ENCODE peak calls at places on chromosomes 16 and 17, in eight cellular contexts. One of them, this sample, is unnamed.

GRCh38 chr17:22266231-22266630 is 573.9 kb downstream of the KCNJ18 start:
- DNase-seq in psoas muscle: no peak
- DNase-seq in tibial artery: no peak
- DNase-seq in choroid plexus epithelial cell: no peak
- DNase-seq in tibial nerve: no peak
- DNase-seq in CD8-positive, alpha-beta T cell: no peak
- DNase-seq in neural progenitor cell: no peak
- DNase-seq in prostate gland: no peak
- DNase-seq in this sample: peak; percentile 2

GRCh38 chr17:64328875-64329405 is 61.7 kb downstream of the PECAM1 start:
- DNase-seq in psoas muscle: no peak
- DNase-seq in tibial artery: no peak
- DNase-seq in choroid plexus epithelial cell: no peak
- DNase-seq in tibial nerve: no peak
- DNase-seq in CD8-positive, alpha-beta T cell: no peak
- DNase-seq in neural progenitor cell: no peak
- DNase-seq in prostate gland: no peak
- DNase-seq in this sample: no peak

GRCh38 chr17:2396568-2397246 is 4.2 kb downstream of the MNT start:
- DNase-seq in psoas muscle: peak; percentile 91
- DNase-seq in tibial artery: peak; percentile 96
- DNase-seq in choroid plexus epithelial cell: peak; percentile 99
- DNase-seq in tibial nerve: peak; percentile 91
- DNase-seq in CD8-positive, alpha-beta T cell: no peak
- DNase-seq in neural progenitor cell: peak; percentile 95
- DNase-seq in prostate gland: peak; percentile 93
- DNase-seq in this sample: peak; percentile 98

GRCh38 chr17:19533718-19534561 is at the start of gene SLC47A1:
- DNase-seq in psoas muscle: peak; percentile 58
- DNase-seq in tibial artery: no peak
- DNase-seq in choroid plexus epithelial cell: no peak
- DNase-seq in tibial nerve: no peak
- DNase-seq in CD8-positive, alpha-beta T cell: no peak
- DNase-seq in neural progenitor cell: peak; percentile 67
- DNase-seq in prostate gland: no peak
- DNase-seq in this sample: no peak

GRCh38 chr16:82882249-82882648 is 255.5 kb downstream of the CDH13 start:
- DNase-seq in psoas muscle: no peak
- DNase-seq in tibial artery: no peak
- DNase-seq in choroid plexus epithelial cell: no peak
- DNase-seq in tibial nerve: no peak
- DNase-seq in CD8-positive, alpha-beta T cell: no peak
- DNase-seq in neural progenitor cell: no peak
- DNase-seq in prostate gland: no peak
- DNase-seq in this sample: no peak

GRCh38 chr16:87679593-87680271 is 77.4 kb downstream of the JPH3 start:
- DNase-seq in psoas muscle: no peak
- DNase-seq in tibial artery: no peak
- DNase-seq in choroid plexus epithelial cell: no peak
- DNase-seq in tibial nerve: no peak
- DNase-seq in CD8-positive, alpha-beta T cell: no peak
- DNase-seq in neural progenitor cell: no peak
- DNase-seq in prostate gland: no peak
- DNase-seq in this sample: no peak

GRCh38 chr16:69107311-69107962 is 2.0 kb downstream of the HAS3 start:
- DNase-seq in psoas muscle: peak; percentile 33
- DNase-seq in tibial artery: no peak
- DNase-seq in choroid plexus epithelial cell: no peak
- DNase-seq in tibial nerve: no peak
- DNase-seq in CD8-positive, alpha-beta T cell: no peak
- DNase-seq in neural progenitor cell: peak; percentile 67
- DNase-seq in prostate gland: no peak
- DNase-seq in this sample: peak; percentile 27

GRCh38 chr17:57009737-57010445 is 32.0 kb downstream of the SCPEP1 start:
- DNase-seq in psoas muscle: peak; percentile 19
- DNase-seq in tibial artery: peak; percentile 35
- DNase-seq in choroid plexus epithelial cell: peak; percentile 69
- DNase-seq in tibial nerve: no peak
- DNase-seq in CD8-positive, alpha-beta T cell: peak; percentile 64
- DNase-seq in neural progenitor cell: peak; percentile 69
- DNase-seq in prostate gland: peak; percentile 33
- DNase-seq in this sample: peak; percentile 56

GRCh38 chr17:29590979-29591736 is 1.7 kb upstream of the GIT1 start:
- DNase-seq in psoas muscle: peak; percentile 62
- DNase-seq in tibial artery: peak; percentile 63
- DNase-seq in choroid plexus epithelial cell: peak; percentile 47
- DNase-seq in tibial nerve: no peak
- DNase-seq in CD8-positive, alpha-beta T cell: no peak
- DNase-seq in neural progenitor cell: peak; percentile 76
- DNase-seq in prostate gland: no peak
- DNase-seq in this sample: peak; percentile 65

GRCh38 chr17:311119-311848 is 41.3 kb downstream of the RPH3AL start:
- DNase-seq in psoas muscle: no peak
- DNase-seq in tibial artery: no peak
- DNase-seq in choroid plexus epithelial cell: no peak
- DNase-seq in tibial nerve: no peak
- DNase-seq in CD8-positive, alpha-beta T cell: no peak
- DNase-seq in neural progenitor cell: peak; percentile 53
- DNase-seq in prostate gland: no peak
- DNase-seq in this sample: no peak

GRCh38 chr17:73365934-73366623 is 54.3 kb upstream of the CDC42EP4 start:
- DNase-seq in psoas muscle: peak; percentile 65
- DNase-seq in tibial artery: no peak
- DNase-seq in choroid plexus epithelial cell: peak; percentile 51
- DNase-seq in tibial nerve: peak; percentile 47
- DNase-seq in CD8-positive, alpha-beta T cell: no peak
- DNase-seq in neural progenitor cell: peak; percentile 69
- DNase-seq in prostate gland: no peak
- DNase-seq in this sample: no peak

DNA sequence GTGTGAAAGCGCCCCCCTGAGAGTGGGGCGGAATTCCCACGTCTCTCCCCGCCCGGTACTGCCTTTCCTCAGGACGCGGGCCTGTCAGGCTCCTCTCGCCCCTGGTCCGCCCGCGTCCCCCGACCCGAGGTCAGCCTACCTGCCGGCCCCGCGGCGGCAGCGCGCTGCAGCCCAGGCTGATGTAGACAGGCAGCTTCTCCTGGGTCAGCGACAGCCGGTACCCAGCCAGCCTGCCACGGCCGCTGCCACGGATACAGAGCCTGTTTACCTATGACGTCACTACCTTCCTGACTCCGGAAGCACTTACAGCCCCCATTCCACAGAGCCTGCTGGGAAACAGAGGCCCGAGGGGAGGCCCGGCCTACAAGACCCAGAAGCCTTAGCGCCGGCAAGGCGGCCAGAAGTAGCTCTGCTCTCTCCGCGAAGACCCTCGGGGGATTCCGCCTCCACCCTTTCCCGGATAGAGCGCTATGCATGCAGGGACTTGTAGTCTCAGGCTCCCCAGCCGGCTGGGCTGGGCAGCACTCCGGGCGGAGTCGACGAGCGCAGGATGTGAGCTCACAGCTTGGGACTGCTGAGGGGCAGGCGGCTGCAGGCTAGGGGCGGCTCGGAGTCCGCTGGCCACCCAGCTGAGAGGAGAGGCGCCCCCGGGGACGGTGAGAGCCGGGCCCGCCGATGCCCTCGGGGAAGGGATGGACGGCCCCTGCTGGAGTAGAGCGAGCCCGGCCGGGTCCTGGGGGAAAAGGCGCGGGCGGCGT is at the start of the genes IFT20 and TNFAIP1:
- DNase-seq in psoas muscle: peak; percentile 99
- DNase-seq in tibial artery: peak; percentile 99
- DNase-seq in choroid plexus epithelial cell: peak; percentile 100
- DNase-seq in tibial nerve: peak; percentile 97
- DNase-seq in CD8-positive, alpha-beta T cell: peak; percentile 97
- DNase-seq in neural progenitor cell: peak; percentile 100
- DNase-seq in prostate gland: peak; percentile 99
- DNase-seq in this sample: peak; percentile 100
- TF ChIP-seq CTCF in psoas muscle: no peak
- TF ChIP-seq CTCF in tibial artery: no peak
- TF ChIP-seq CTCF in choroid plexus epithelial cell: peak; percentile 15
- TF ChIP-seq CTCF in tibial nerve: no peak
- TF ChIP-seq CTCF in CD8-positive, alpha-beta T cell: no peak
- TF ChIP-seq CTCF in neural progenitor cell: no peak
- TF ChIP-seq CTCF in prostate gland: no peak
- TF ChIP-seq CTCF in this sample: no peak

GRCh38 chr17:82031885-82032627 is 578 bp downstream of the RAC3 start:
- DNase-seq in psoas muscle: no peak
- DNase-seq in tibial artery: no peak
- DNase-seq in choroid plexus epithelial cell: no peak
- DNase-seq in tibial nerve: no peak
- DNase-seq in CD8-positive, alpha-beta T cell: no peak
- DNase-seq in neural progenitor cell: peak; percentile 38
- DNase-seq in prostate gland: peak; percentile 63
- DNase-seq in this sample: no peak
- H3K4me3 ChIP-seq in psoas muscle: peak overlapping the region; percentile 18
- H3K4me3 ChIP-seq in tibial artery: peak overlapping the region; percentile 16
- H3K4me3 ChIP-seq in choroid plexus epithelial cell: peak overlapping the region; percentile 58
- H3K4me3 ChIP-seq in tibial nerve: no peak overlapping the region
- H3K4me3 ChIP-seq in CD8-positive, alpha-beta T cell: no peak overlapping the region
- H3K4me3 ChIP-seq in neural progenitor cell: peak overlapping the region; percentile 65
- H3K4me3 ChIP-seq in prostate gland: peak overlapping the region; percentile 40
- H3K4me3 ChIP-seq in this sample: peak overlapping the region; percentile 42

GRCh38 chr17:44219126-44219635 is 294 bp downstream of the UBTF start:
- DNase-seq in psoas muscle: peak; percentile 80
- DNase-seq in tibial artery: peak; percentile 46
- DNase-seq in choroid plexus epithelial cell: peak; percentile 72
- DNase-seq in tibial nerve: peak; percentile 31
- DNase-seq in CD8-positive, alpha-beta T cell: peak; percentile 83
- DNase-seq in neural progenitor cell: peak; percentile 93
- DNase-seq in prostate gland: peak; percentile 42
- DNase-seq in this sample: peak; percentile 63

GRCh38 chr17:44216674-44217073 is 2.8 kb downstream of the UBTF start:
- DNase-seq in psoas muscle: no peak
- DNase-seq in tibial artery: no peak
- DNase-seq in choroid plexus epithelial cell: no peak
- DNase-seq in tibial nerve: no peak
- DNase-seq in CD8-positive, alpha-beta T cell: no peak
- DNase-seq in neural progenitor cell: no peak
- DNase-seq in prostate gland: no peak
- DNase-seq in this sample: no peak

GRCh38 chr17:44217738-44218343 is 1.6 kb downstream of the UBTF start:
- DNase-seq in psoas muscle: peak; percentile 40
- DNase-seq in tibial artery: no peak
- DNase-seq in choroid plexus epithelial cell: no peak
- DNase-seq in tibial nerve: no peak
- DNase-seq in CD8-positive, alpha-beta T cell: no peak
- DNase-seq in neural progenitor cell: no peak
- DNase-seq in prostate gland: no peak
- DNase-seq in this sample: no peak

GRCh38 chr17:44219636-44220210 is at the start of gene UBTF:
- DNase-seq in psoas muscle: peak; percentile 71
- DNase-seq in tibial artery: peak; percentile 53
- DNase-seq in choroid plexus epithelial cell: peak; percentile 74
- DNase-seq in tibial nerve: no peak
- DNase-seq in CD8-positive, alpha-beta T cell: peak; percentile 90
- DNase-seq in neural progenitor cell: peak; percentile 91
- DNase-seq in prostate gland: peak; percentile 59
- DNase-seq in this sample: no peak

DNA sequence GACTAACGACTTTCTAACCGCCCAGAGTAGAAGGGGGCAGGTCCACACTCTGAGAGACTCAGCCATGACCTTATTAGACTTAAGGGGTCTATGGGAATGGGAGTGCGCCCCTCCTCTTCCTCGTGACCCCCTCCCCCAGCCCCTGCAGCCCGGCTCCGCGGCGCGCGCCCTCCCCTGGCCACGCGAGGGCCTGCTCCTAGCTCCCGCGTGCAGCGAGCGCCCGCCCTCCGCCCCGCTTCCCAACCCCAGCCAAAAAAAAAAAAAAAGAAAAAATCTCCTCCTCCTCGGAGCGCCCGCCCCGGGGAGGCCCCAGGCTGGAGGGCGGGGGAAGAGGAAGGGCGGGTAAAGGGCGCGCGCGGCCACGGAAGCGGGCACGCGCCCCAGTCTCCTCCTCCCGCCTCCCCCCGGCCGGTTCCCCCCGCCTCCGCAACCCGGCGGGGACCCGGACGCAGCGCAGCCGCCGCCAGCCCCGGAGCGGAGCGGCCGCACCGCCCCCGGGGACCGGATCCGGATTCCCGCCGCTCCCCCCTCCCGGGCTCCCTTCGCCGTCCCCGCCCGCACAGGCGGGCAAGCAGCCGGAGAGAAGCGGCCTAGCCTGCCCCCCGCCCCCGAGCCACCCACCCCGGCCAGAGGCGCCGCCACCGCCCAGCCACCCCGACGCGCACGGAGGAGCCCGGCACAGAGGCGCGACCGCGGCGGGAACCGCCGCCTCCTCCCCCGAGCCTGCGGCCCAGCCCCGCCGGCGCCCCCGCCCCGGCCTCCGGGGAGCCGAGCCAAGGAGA is 940 bp downstream of the UBTF start:
- DNase-seq in psoas muscle: peak; percentile 90
- DNase-seq in tibial artery: peak; percentile 77
- DNase-seq in choroid plexus epithelial cell: peak; percentile 91
- DNase-seq in tibial nerve: peak; percentile 72
- DNase-seq in CD8-positive, alpha-beta T cell: peak; percentile 93
- DNase-seq in neural progenitor cell: peak; percentile 94
- DNase-seq in prostate gland: peak; percentile 87
- DNase-seq in this sample: peak; percentile 84
- TF ChIP-seq CTCF in psoas muscle: peak; percentile 57
- TF ChIP-seq CTCF in tibial artery: peak; percentile 72
- TF ChIP-seq CTCF in choroid plexus epithelial cell: peak; percentile 43
- TF ChIP-seq CTCF in tibial nerve: peak; percentile 84
- TF ChIP-seq CTCF in CD8-positive, alpha-beta T cell: peak; percentile 53
- TF ChIP-seq CTCF in neural progenitor cell: peak; percentile 66
- TF ChIP-seq CTCF in prostate gland: peak; percentile 37
- TF ChIP-seq CTCF in this sample: no peak

GRCh38 chr16:88973007-88973410 is 4.0 kb downstream of the CBFA2T3 start:
- DNase-seq in psoas muscle: no peak
- DNase-seq in tibial artery: no peak
- DNase-seq in choroid plexus epithelial cell: no peak
- DNase-seq in tibial nerve: no peak
- DNase-seq in CD8-positive, alpha-beta T cell: no peak
- DNase-seq in neural progenitor cell: peak; percentile 52
- DNase-seq in prostate gland: no peak
- DNase-seq in this sample: no peak

GRCh38 chr16:88975511-88976061 is 1.4 kb downstream of the CBFA2T3 start:
- DNase-seq in psoas muscle: no peak
- DNase-seq in tibial artery: no peak
- DNase-seq in choroid plexus epithelial cell: no peak
- DNase-seq in tibial nerve: no peak
- DNase-seq in CD8-positive, alpha-beta T cell: no peak
- DNase-seq in neural progenitor cell: no peak
- DNase-seq in prostate gland: no peak
- DNase-seq in this sample: no peak

GRCh38 chr16:88973415-88974050 is 3.5 kb downstream of the CBFA2T3 start:
- DNase-seq in psoas muscle: no peak
- DNase-seq in tibial artery: no peak
- DNase-seq in choroid plexus epithelial cell: no peak
- DNase-seq in tibial nerve: no peak
- DNase-seq in CD8-positive, alpha-beta T cell: no peak
- DNase-seq in neural progenitor cell: no peak
- DNase-seq in prostate gland: no peak
- DNase-seq in this sample: no peak

GRCh38 chr16:88974641-88975215 is 2.3 kb downstream of the CBFA2T3 start:
- DNase-seq in psoas muscle: no peak
- DNase-seq in tibial artery: no peak
- DNase-seq in choroid plexus epithelial cell: no peak
- DNase-seq in tibial nerve: no peak
- DNase-seq in CD8-positive, alpha-beta T cell: no peak
- DNase-seq in neural progenitor cell: no peak
- DNase-seq in prostate gland: no peak
- DNase-seq in this sample: no peak

GRCh38 chr16:88974080-88974479 is 2.9 kb downstream of the CBFA2T3 start:
- DNase-seq in psoas muscle: no peak
- DNase-seq in tibial artery: no peak
- DNase-seq in choroid plexus epithelial cell: no peak
- DNase-seq in tibial nerve: no peak
- DNase-seq in CD8-positive, alpha-beta T cell: no peak
- DNase-seq in neural progenitor cell: no peak
- DNase-seq in prostate gland: no peak
- DNase-seq in this sample: no peak
- H3K4me3 ChIP-seq in psoas muscle: no peak overlapping the region
- H3K4me3 ChIP-seq in tibial artery: no peak overlapping the region
- H3K4me3 ChIP-seq in choroid plexus epithelial cell: no peak overlapping the region
- H3K4me3 ChIP-seq in tibial nerve: no peak overlapping the region
- H3K4me3 ChIP-seq in CD8-positive, alpha-beta T cell: no peak overlapping the region
- H3K4me3 ChIP-seq in neural progenitor cell: no peak overlapping the region
- H3K4me3 ChIP-seq in prostate gland: no peak overlapping the region
- H3K4me3 ChIP-seq in this sample: no peak overlapping the region